ENCODE peak calls at places on chromosomes 13 and 19, in five cellular contexts. One of them, this sample, is unnamed.

GRCh38 chr19:29624489-29625210 is 18.6 kb downstream of the POP4 start:
- DNase-seq in KBM-7: no peak
- DNase-seq in fibroblast of lung: no peak
- DNase-seq in left ventricle myocardium inferior: no peak
- DNase-seq in non-pigmented ciliary epithelial cell: no peak
- DNase-seq in this sample: no peak

GRCh38 chr19:12723643-12724426 is at the start of gene TNPO2:
- DNase-seq in non-pigmented ciliary epithelial cell: no peak
- DNase-seq in left ventricle myocardium inferior: peak; percentile 47
- DNase-seq in fibroblast of lung: peak; percentile 68
- DNase-seq in KBM-7: peak; percentile 81
- DNase-seq in this sample: no peak

GRCh38 chr19:6602729-6603114 is 11.8 kb upstream of the CD70 start:
- DNase-seq in non-pigmented ciliary epithelial cell: no peak
- DNase-seq in left ventricle myocardium inferior: no peak
- DNase-seq in fibroblast of lung: no peak
- DNase-seq in KBM-7: no peak
- DNase-seq in this sample: no peak

GRCh38 chr13:27383104-27383921 is 41.1 kb upstream of the GTF3A start:
- DNase-seq in left ventricle myocardium inferior: no peak
- DNase-seq in fibroblast of lung: no peak
- DNase-seq in KBM-7: no peak
- DNase-seq in non-pigmented ciliary epithelial cell: no peak
- DNase-seq in this sample: no peak

GRCh38 chr13:79869326-79869725 is 388.4 kb downstream of the NDFIP2 start:
- DNase-seq in fibroblast of lung: no peak
- DNase-seq in non-pigmented ciliary epithelial cell: peak; percentile 8
- DNase-seq in left ventricle myocardium inferior: no peak
- DNase-seq in KBM-7: no peak
- DNase-seq in this sample: no peak

GRCh38 chr19:10544753-10545251 is 1.1 kb downstream of the ATG4D start:
- DNase-seq in non-pigmented ciliary epithelial cell: no peak
- DNase-seq in KBM-7: no peak
- DNase-seq in left ventricle myocardium inferior: no peak
- DNase-seq in fibroblast of lung: no peak
- DNase-seq in this sample: no peak

GRCh38 chr13:30881191-30881651 is 24.9 kb upstream of the MEDAG start:
- DNase-seq in left ventricle myocardium inferior: peak; percentile 47
- DNase-seq in non-pigmented ciliary epithelial cell: no peak
- DNase-seq in fibroblast of lung: peak; percentile 86
- DNase-seq in KBM-7: no peak
- DNase-seq in this sample: no peak

GRCh38 chr19:12786149-12786870 is 5.0 kb upstream of the JUNB start:
- DNase-seq in KBM-7: peak; percentile 67
- DNase-seq in left ventricle myocardium inferior: peak; percentile 63
- DNase-seq in non-pigmented ciliary epithelial cell: no peak
- DNase-seq in fibroblast of lung: no peak
- DNase-seq in this sample: peak; percentile 50

GRCh38 chr19:51338563-51339312 is 3.2 kb downstream of the VSIG10L start:
- DNase-seq in fibroblast of lung: peak; percentile 69
- DNase-seq in non-pigmented ciliary epithelial cell: no peak
- DNase-seq in left ventricle myocardium inferior: peak; percentile 78
- DNase-seq in KBM-7: peak; percentile 88
- DNase-seq in this sample: peak; percentile 49

GRCh38 chr19:2259331-2259730 is 3.1 kb upstream of the JSRP1 start:
- DNase-seq in non-pigmented ciliary epithelial cell: no peak
- DNase-seq in KBM-7: no peak
- DNase-seq in left ventricle myocardium inferior: no peak
- DNase-seq in fibroblast of lung: no peak
- DNase-seq in this sample: no peak

GRCh38 chr13:114143806-114144605 is 11.6 kb upstream of the RASA3 start:
- DNase-seq in non-pigmented ciliary epithelial cell: no peak
- DNase-seq in KBM-7: no peak
- DNase-seq in left ventricle myocardium inferior: no peak
- DNase-seq in fibroblast of lung: no peak
- DNase-seq in this sample: no peak

GRCh38 chr13:94267581-94267980 is 211.9 kb downstream of the DCT start:
- DNase-seq in non-pigmented ciliary epithelial cell: no peak
- DNase-seq in fibroblast of lung: no peak
- DNase-seq in left ventricle myocardium inferior: no peak
- DNase-seq in KBM-7: no peak
- DNase-seq in this sample: no peak

GRCh38 chr19:29448046-29448445 is 77.7 kb upstream of the VSTM2B start:
- DNase-seq in non-pigmented ciliary epithelial cell: no peak
- DNase-seq in left ventricle myocardium inferior: no peak
- DNase-seq in fibroblast of lung: no peak
- DNase-seq in KBM-7: no peak
- DNase-seq in this sample: no peak

GRCh38 chr13:76732367-76732766 is 153.8 kb downstream of the KCTD12 start:
- DNase-seq in fibroblast of lung: no peak
- DNase-seq in left ventricle myocardium inferior: no peak
- DNase-seq in non-pigmented ciliary epithelial cell: no peak
- DNase-seq in KBM-7: no peak
- DNase-seq in this sample: no peak

GRCh38 chr19:13460045-13460444 is 46.2 kb downstream of the CACNA1A start:
- DNase-seq in left ventricle myocardium inferior: no peak
- DNase-seq in non-pigmented ciliary epithelial cell: no peak
- DNase-seq in fibroblast of lung: no peak
- DNase-seq in KBM-7: no peak
- DNase-seq in this sample: no peak

GRCh38 chr13:110965038-110965754 is 50.3 kb upstream of the ANKRD10 start:
- DNase-seq in left ventricle myocardium inferior: no peak
- DNase-seq in fibroblast of lung: peak; percentile 60
- DNase-seq in non-pigmented ciliary epithelial cell: peak; percentile 24
- DNase-seq in KBM-7: no peak
- DNase-seq in this sample: no peak

GRCh38 chr13:58476176-58476575 is 844.6 kb downstream of the PCDH17 start:
- DNase-seq in left ventricle myocardium inferior: no peak
- DNase-seq in KBM-7: no peak
- DNase-seq in non-pigmented ciliary epithelial cell: no peak
- DNase-seq in fibroblast of lung: no peak
- DNase-seq in this sample: no peak

GRCh38 chr19:3655402-3656072 is 28.9 kb upstream of the CACTIN start:
- DNase-seq in left ventricle myocardium inferior: no peak
- DNase-seq in non-pigmented ciliary epithelial cell: peak; percentile 84
- DNase-seq in KBM-7: no peak
- DNase-seq in fibroblast of lung: peak; percentile 95
- DNase-seq in this sample: no peak

GRCh38 chr13:98267080-98267912 is 90.2 kb upstream of the RNF113B start:
- DNase-seq in KBM-7: no peak
- DNase-seq in non-pigmented ciliary epithelial cell: no peak
- DNase-seq in fibroblast of lung: peak; percentile 82
- DNase-seq in left ventricle myocardium inferior: no peak
- DNase-seq in this sample: no peak

GRCh38 chr13:108044929-108045328 is 170.4 kb downstream of the LIG4 start:
- DNase-seq in KBM-7: no peak
- DNase-seq in fibroblast of lung: no peak
- DNase-seq in left ventricle myocardium inferior: no peak
- DNase-seq in non-pigmented ciliary epithelial cell: no peak
- DNase-seq in this sample: no peak

GRCh38 chr13:112903606-112904195 is 65.3 kb upstream of the MCF2L start:
- DNase-seq in left ventricle myocardium inferior: no peak
- DNase-seq in KBM-7: no peak
- DNase-seq in fibroblast of lung: no peak
- DNase-seq in non-pigmented ciliary epithelial cell: no peak
- DNase-seq in this sample: no peak

GRCh38 chr13:51673165-51673564 is 88.9 kb downstream of the WDFY2 start:
- DNase-seq in KBM-7: no peak
- DNase-seq in non-pigmented ciliary epithelial cell: no peak
- DNase-seq in fibroblast of lung: no peak
- DNase-seq in left ventricle myocardium inferior: no peak
- DNase-seq in this sample: no peak

GRCh38 chr13:107867701-107868661 is 347.4 kb downstream of the LIG4 start:
- DNase-seq in KBM-7: no peak
- DNase-seq in fibroblast of lung: peak; percentile 58
- DNase-seq in non-pigmented ciliary epithelial cell: no peak
- DNase-seq in left ventricle myocardium inferior: no peak
- DNase-seq in this sample: no peak

GRCh38 chr19:43798546-43799409 is 3.5 kb downstream of the LYPD5 start:
- DNase-seq in fibroblast of lung: no peak
- DNase-seq in left ventricle myocardium inferior: no peak
- DNase-seq in non-pigmented ciliary epithelial cell: no peak
- DNase-seq in KBM-7: no peak
- DNase-seq in this sample: no peak

GRCh38 chr13:109869312-109870237 is 83.2 kb upstream of the IRS2 start:
- DNase-seq in fibroblast of lung: peak; percentile 63
- DNase-seq in left ventricle myocardium inferior: peak; percentile 81
- DNase-seq in KBM-7: peak; percentile 16
- DNase-seq in non-pigmented ciliary epithelial cell: no peak
- DNase-seq in this sample: no peak

GRCh38 chr13:46131705-46132104 is 26.9 kb upstream of the CPB2 start:
- DNase-seq in left ventricle myocardium inferior: no peak
- DNase-seq in non-pigmented ciliary epithelial cell: no peak
- DNase-seq in KBM-7: no peak
- DNase-seq in fibroblast of lung: no peak
- DNase-seq in this sample: no peak

GRCh38 chr19:45492137-45492626 is 4.7 kb downstream of the RTN2 start:
- DNase-seq in non-pigmented ciliary epithelial cell: no peak
- DNase-seq in left ventricle myocardium inferior: no peak
- DNase-seq in fibroblast of lung: no peak
- DNase-seq in KBM-7: no peak
- DNase-seq in this sample: no peak

GRCh38 chr13:113921763-113922162 is 52.1 kb downstream of the C13orf46 start:
- DNase-seq in KBM-7: no peak
- DNase-seq in fibroblast of lung: no peak
- DNase-seq in left ventricle myocardium inferior: no peak
- DNase-seq in non-pigmented ciliary epithelial cell: no peak
- DNase-seq in this sample: no peak

GRCh38 chr19:42028304-42029216 is 34.5 kb upstream of the ATP1A3 start:
- DNase-seq in KBM-7: peak; percentile 62
- DNase-seq in left ventricle myocardium inferior: no peak
- DNase-seq in fibroblast of lung: no peak
- DNase-seq in non-pigmented ciliary epithelial cell: no peak
- DNase-seq in this sample: no peak

GRCh38 chr13:98543380-98544104 is 33.4 kb downstream of the STK24 start:
- DNase-seq in KBM-7: no peak
- DNase-seq in non-pigmented ciliary epithelial cell: no peak
- DNase-seq in left ventricle myocardium inferior: no peak
- DNase-seq in fibroblast of lung: no peak
- DNase-seq in this sample: no peak

GRCh38 chr19:57512845-57513244 is 13.1 kb downstream of the ZNF773 start:
- DNase-seq in fibroblast of lung: peak; percentile 29
- DNase-seq in KBM-7: no peak
- DNase-seq in non-pigmented ciliary epithelial cell: no peak
- DNase-seq in left ventricle myocardium inferior: no peak
- DNase-seq in this sample: no peak

GRCh38 chr19:18349524-18350128 is 9.2 kb downstream of the PGPEP1 start:
- DNase-seq in non-pigmented ciliary epithelial cell: no peak
- DNase-seq in fibroblast of lung: peak; percentile 69
- DNase-seq in left ventricle myocardium inferior: no peak
- DNase-seq in KBM-7: peak; percentile 63
- DNase-seq in this sample: no peak

GRCh38 chr19:44774614-44775013 is 3.1 kb upstream of the CBLC start:
- DNase-seq in KBM-7: no peak
- DNase-seq in fibroblast of lung: no peak
- DNase-seq in non-pigmented ciliary epithelial cell: no peak
- DNase-seq in left ventricle myocardium inferior: no peak
- DNase-seq in this sample: no peak